ENCODE peak calls at places on chromosomes 13 and 19, in four cellular contexts. S, A, F and X are unnamed samples.

GRCh38 chr13:29005035-29005434 is 184.9 kb downstream of the MTUS2 start:
- DNase-seq in S (no peak), A (no peak), F (no peak), X (no peak)

GRCh38 chr19:23118400-23118799 is 1.6 kb downstream of the ZNF730 start:
- DNase-seq in S (no peak), A (no peak), F (peak), X (peak)

GRCh38 chr19:37654833-37655688 is at the start of gene ZFP30:
- DNase-seq in S (peak), A (peak), F (peak), X (peak)

GRCh38 chr19:14111486-14111885 is 6.1 kb downstream of the PRKACA start:
- DNase-seq in S (no peak), A (no peak), F (no peak), X (no peak)

GRCh38 chr19:36140289-36141038 is 598 bp downstream of the CAPNS1 start:
- DNase-seq in S (peak), A (peak), F (peak), X (peak)

GRCh38 chr13:48749699-48750473 is 96.2 kb downstream of the CYSLTR2 start:
- DNase-seq in S (peak), A (peak), F (peak), X (peak)

GRCh38 chr13:80359459-80360297 is 18.8 kb upstream of the SPRY2 start:
- DNase-seq in S (peak), A (no peak), F (no peak), X (peak)

GRCh38 chr13:19984430-19985218 is 26.1 kb downstream of the ZMYM2 start:
- DNase-seq in S (peak), A (peak), F (peak), X (no peak)

GRCh38 chr19:55086730-55087541 is 11.3 kb downstream of the EPS8L1 start:
- DNase-seq in S (peak), A (peak), F (peak), X (peak)

GRCh38 chr19:18848860-18849661 is 17.3 kb downstream of the UPF1 start:
- DNase-seq in S (peak), A (peak), F (no peak), X (no peak)

GRCh38 chr13:46926856-46927625 is 30.2 kb upstream of the HTR2A start:
- DNase-seq in S (peak), A (no peak), F (no peak), X (no peak)